ENCODE peak calls at places on chromosomes 3 and 15, in six cellular contexts. One of them, this sample, is unnamed. For H3K36me3, the result is how much of the 10 kb centered on the place peaks cover.

GRCh38 chr3:179653777-179654117 is 907 bp downstream of the USP13 start:
- DNase-seq in breast epithelium: no peak
- DNase-seq in tibial artery: no peak
- DNase-seq in Karpas-422: peak
- DNase-seq in transverse colon: peak
- DNase-seq in pancreas: no peak
- DNase-seq in this sample: peak

GRCh38 chr15:64507293-64507802 is 47.0 kb downstream of the ZNF609 start:
- DNase-seq in Karpas-422: peak
- DNase-seq in transverse colon: peak
- DNase-seq in tibial artery: peak
- DNase-seq in breast epithelium: peak
- DNase-seq in pancreas: peak
- DNase-seq in this sample: peak

GRCh38 chr3:52077376-52077775 is 21.0 kb upstream of the DUSP7 start:
- DNase-seq in transverse colon: no peak
- DNase-seq in pancreas: no peak
- DNase-seq in tibial artery: no peak
- DNase-seq in breast epithelium: no peak
- DNase-seq in Karpas-422: no peak
- DNase-seq in this sample: no peak

GRCh38 chr3:107660316-107660976 is 137.7 kb downstream of the BBX start:
- DNase-seq in breast epithelium: no peak
- DNase-seq in Karpas-422: peak
- DNase-seq in transverse colon: no peak
- DNase-seq in pancreas: no peak
- DNase-seq in tibial artery: no peak
- DNase-seq in this sample: no peak

GRCh38 chr3:143331336-143331735 is 211.8 kb downstream of the CHST2 start:
- DNase-seq in transverse colon: no peak
- DNase-seq in Karpas-422: no peak
- DNase-seq in breast epithelium: no peak
- DNase-seq in tibial artery: no peak
- DNase-seq in pancreas: no peak
- DNase-seq in this sample: no peak

GRCh38 chr3:165195628-165196576 is at the start of gene SLITRK3:
- DNase-seq in transverse colon: no peak
- DNase-seq in breast epithelium: no peak
- DNase-seq in Karpas-422: no peak
- DNase-seq in tibial artery: no peak
- DNase-seq in pancreas: no peak
- DNase-seq in this sample: peak

GRCh38 chr15:70715840-70716510 is 47.4 kb downstream of the UACA start:
- DNase-seq in pancreas: no peak
- DNase-seq in breast epithelium: no peak
- DNase-seq in tibial artery: no peak
- DNase-seq in Karpas-422: no peak
- DNase-seq in transverse colon: no peak
- DNase-seq in this sample: no peak

GRCh38 chr3:13011369-13012227 is 61.6 kb downstream of the IQSEC1 start:
- DNase-seq in pancreas: no peak
- DNase-seq in Karpas-422: peak
- DNase-seq in breast epithelium: no peak
- DNase-seq in transverse colon: peak
- DNase-seq in tibial artery: no peak
- DNase-seq in this sample: peak

GRCh38 chr3:10164546-10165393 is at the start of gene IRAK2:
- DNase-seq in pancreas: peak
- DNase-seq in Karpas-422: no peak
- DNase-seq in tibial artery: peak
- DNase-seq in breast epithelium: peak
- DNase-seq in transverse colon: peak
- DNase-seq in this sample: peak

GRCh38 chr15:62254137-62254934 is 89.3 kb upstream of the C2CD4B start:
- DNase-seq in breast epithelium: no peak
- DNase-seq in pancreas: peak
- DNase-seq in transverse colon: peak
- DNase-seq in tibial artery: peak
- DNase-seq in Karpas-422: peak
- DNase-seq in this sample: peak

GRCh38 chr15:51874751-51875644 is 45.5 kb downstream of the TMOD3 start:
- DNase-seq in tibial artery: peak
- DNase-seq in Karpas-422: no peak
- DNase-seq in breast epithelium: no peak
- DNase-seq in transverse colon: peak
- DNase-seq in pancreas: no peak
- DNase-seq in this sample: no peak

GRCh38 chr3:24220859-24221657 is 273.6 kb downstream of the THRB start:
- DNase-seq in tibial artery: peak
- DNase-seq in Karpas-422: no peak
- DNase-seq in pancreas: no peak
- DNase-seq in breast epithelium: no peak
- DNase-seq in transverse colon: peak
- DNase-seq in this sample: peak

GRCh38 chr15:96047255-96047931 is 283.1 kb upstream of the NR2F2 start:
- DNase-seq in transverse colon: no peak
- DNase-seq in tibial artery: no peak
- DNase-seq in pancreas: no peak
- DNase-seq in breast epithelium: no peak
- DNase-seq in Karpas-422: no peak
- DNase-seq in this sample: no peak

GRCh38 chr15:62338497-62338896 is 173.4 kb upstream of the C2CD4B start:
- DNase-seq in tibial artery: no peak
- DNase-seq in pancreas: no peak
- DNase-seq in transverse colon: no peak
- DNase-seq in Karpas-422: no peak
- DNase-seq in breast epithelium: no peak
- DNase-seq in this sample: no peak

GRCh38 chr3:192727032-192727847 is at the start of gene FGF12:
- DNase-seq in breast epithelium: peak
- DNase-seq in pancreas: peak
- DNase-seq in Karpas-422: no peak
- DNase-seq in transverse colon: peak
- DNase-seq in tibial artery: no peak
- DNase-seq in this sample: peak

GRCh38 chr3:71201939-71202338 is 381.6 kb downstream of the FOXP1 start:
- DNase-seq in transverse colon: peak
- DNase-seq in Karpas-422: no peak
- DNase-seq in tibial artery: peak
- DNase-seq in pancreas: peak
- DNase-seq in breast epithelium: peak
- DNase-seq in this sample: peak

GRCh38 chr3:171417813-171418212 is 42.4 kb downstream of the TNIK start:
- DNase-seq in Karpas-422: no peak
- DNase-seq in pancreas: no peak
- DNase-seq in transverse colon: peak
- DNase-seq in breast epithelium: no peak
- DNase-seq in tibial artery: no peak
- DNase-seq in this sample: no peak

GRCh38 chr3:171416666-171417065 is 43.5 kb downstream of the TNIK start:
- DNase-seq in breast epithelium: no peak
- DNase-seq in pancreas: no peak
- DNase-seq in Karpas-422: no peak
- DNase-seq in transverse colon: no peak
- DNase-seq in tibial artery: no peak
- DNase-seq in this sample: no peak

GRCh38 chr3:171417137-171417536 is 43.1 kb downstream of the TNIK start:
- DNase-seq in transverse colon: no peak
- DNase-seq in breast epithelium: no peak
- DNase-seq in tibial artery: no peak
- DNase-seq in pancreas: no peak
- DNase-seq in Karpas-422: no peak
- DNase-seq in this sample: no peak

GRCh38 chr3:171420667-171421066 is 39.5 kb downstream of the TNIK start:
- DNase-seq in breast epithelium: no peak
- DNase-seq in pancreas: no peak
- DNase-seq in transverse colon: no peak
- DNase-seq in tibial artery: no peak
- DNase-seq in Karpas-422: no peak
- DNase-seq in this sample: no peak

GRCh38 chr3:171419457-171419856 is 40.7 kb downstream of the TNIK start:
- DNase-seq in breast epithelium: no peak
- DNase-seq in pancreas: no peak
- DNase-seq in Karpas-422: no peak
- DNase-seq in transverse colon: no peak
- DNase-seq in tibial artery: no peak
- DNase-seq in this sample: no peak
- H3K27ac ChIP-seq in breast epithelium: no peak
- H3K27ac ChIP-seq in pancreas: no peak
- H3K27ac ChIP-seq in Karpas-422: no peak
- H3K27ac ChIP-seq in transverse colon: no peak
- H3K27ac ChIP-seq in tibial artery: no peak
- H3K27ac ChIP-seq in this sample: no peak

DNA sequence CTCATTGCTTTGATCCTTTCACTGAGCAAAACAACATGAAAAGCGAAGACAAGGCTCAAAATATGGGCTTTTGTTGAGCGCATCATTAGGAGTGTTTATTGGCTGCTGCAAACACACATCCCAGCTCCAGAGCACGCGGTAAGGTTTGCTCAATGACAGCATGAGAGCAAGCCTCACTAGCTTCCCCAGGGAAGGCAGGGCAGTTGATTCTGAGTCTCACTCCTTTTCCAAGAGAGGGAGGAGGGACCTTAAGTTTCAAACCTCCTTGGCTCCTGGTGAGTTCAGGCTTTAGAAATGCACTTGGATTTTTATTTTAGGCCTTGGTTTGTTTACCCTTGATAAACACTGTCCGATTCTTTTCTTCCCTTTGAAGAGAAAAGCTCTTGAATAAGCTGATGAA is 69.2 kb upstream of the CACNA2D3 start:
- DNase-seq in breast epithelium: no peak
- DNase-seq in tibial artery: no peak
- DNase-seq in pancreas: no peak
- DNase-seq in transverse colon: no peak
- DNase-seq in Karpas-422: no peak
- DNase-seq in this sample: no peak
- H3K36me3 ChIP-seq in breast epithelium: under half
- H3K36me3 ChIP-seq in tibial artery: under half
- H3K36me3 ChIP-seq in pancreas: under half
- H3K36me3 ChIP-seq in transverse colon: under half
- H3K36me3 ChIP-seq in Karpas-422: under half
- H3K36me3 ChIP-seq in this sample: under half

DNA sequence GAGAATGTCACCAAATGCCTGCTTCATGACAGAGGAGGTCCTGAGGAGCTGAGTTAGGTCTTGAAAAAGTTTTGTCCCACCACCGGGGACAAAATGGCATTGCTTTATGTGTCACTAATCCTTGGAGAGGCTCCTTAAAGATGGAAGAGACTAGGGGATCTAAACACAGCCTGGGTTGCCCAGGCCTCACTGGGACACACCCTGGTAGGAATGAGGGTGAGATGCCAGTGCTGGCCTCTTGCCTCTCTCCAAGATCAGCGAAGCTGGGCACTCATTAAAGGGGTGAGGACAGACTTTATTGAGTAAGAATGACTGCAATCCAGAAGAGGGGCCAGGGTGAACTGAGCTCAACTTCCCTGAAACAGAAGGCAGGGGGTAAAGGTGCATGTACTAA is 58.5 kb upstream of the KLF13 start:
- DNase-seq in Karpas-422: no peak
- DNase-seq in transverse colon: peak
- DNase-seq in breast epithelium: peak
- DNase-seq in tibial artery: peak
- DNase-seq in pancreas: no peak
- DNase-seq in this sample: peak
- H3K27ac ChIP-seq in Karpas-422: no peak
- H3K27ac ChIP-seq in transverse colon: no peak
- H3K27ac ChIP-seq in breast epithelium: no peak
- H3K27ac ChIP-seq in tibial artery: no peak
- H3K27ac ChIP-seq in pancreas: no peak
- H3K27ac ChIP-seq in this sample: peak

GRCh38 chr3:172074578-172074977 is 35.2 kb downstream of the FNDC3B start:
- DNase-seq in pancreas: no peak
- DNase-seq in tibial artery: peak
- DNase-seq in transverse colon: no peak
- DNase-seq in Karpas-422: no peak
- DNase-seq in breast epithelium: no peak
- DNase-seq in this sample: no peak
- H3K36me3 ChIP-seq in pancreas: under half
- H3K36me3 ChIP-seq in tibial artery: under half
- H3K36me3 ChIP-seq in transverse colon: under half
- H3K36me3 ChIP-seq in Karpas-422: under half
- H3K36me3 ChIP-seq in breast epithelium: under half
- H3K36me3 ChIP-seq in this sample: under half

GRCh38 chr3:188076176-188076575 is 77.8 kb upstream of the LPP start:
- DNase-seq in Karpas-422: no peak
- DNase-seq in breast epithelium: no peak
- DNase-seq in pancreas: no peak
- DNase-seq in transverse colon: no peak
- DNase-seq in tibial artery: peak
- DNase-seq in this sample: peak
- H3K27ac ChIP-seq in Karpas-422: no peak
- H3K27ac ChIP-seq in breast epithelium: no peak
- H3K27ac ChIP-seq in pancreas: no peak
- H3K27ac ChIP-seq in transverse colon: no peak
- H3K27ac ChIP-seq in tibial artery: peak
- H3K27ac ChIP-seq in this sample: peak

DNA sequence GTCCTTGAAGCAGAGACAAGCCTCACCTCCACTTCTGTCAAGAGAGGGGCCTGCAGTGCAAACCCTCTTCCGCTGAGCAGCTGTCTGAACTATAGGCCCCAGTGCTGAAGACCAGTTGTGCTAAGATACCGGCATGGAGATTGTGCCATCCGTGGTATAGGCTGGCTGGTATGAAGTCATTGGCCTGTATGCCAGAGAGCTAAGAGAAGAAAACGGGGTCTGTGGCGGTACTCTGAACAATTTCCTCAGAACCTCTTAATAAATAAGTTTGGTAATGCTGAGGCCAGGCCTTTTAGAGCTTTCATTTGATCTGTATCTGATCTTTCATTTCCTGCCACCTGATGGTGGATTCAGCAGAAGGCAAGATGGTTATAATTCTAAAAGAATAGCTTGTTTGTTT is 123.0 kb downstream of the LRIG1 start:
- DNase-seq in breast epithelium: no peak
- DNase-seq in transverse colon: no peak
- DNase-seq in tibial artery: no peak
- DNase-seq in pancreas: no peak
- DNase-seq in Karpas-422: no peak
- DNase-seq in this sample: no peak
- H3K36me3 ChIP-seq in breast epithelium: under half
- H3K36me3 ChIP-seq in transverse colon: under half
- H3K36me3 ChIP-seq in tibial artery: half or more
- H3K36me3 ChIP-seq in pancreas: under half
- H3K36me3 ChIP-seq in Karpas-422: under half
- H3K36me3 ChIP-seq in this sample: half or more

This sample was measured in thyroid gland.